ENCODE peak calls at places on chromosome 21, in seven cellular contexts. One of them, this sample, is unnamed.

GRCh38 chr21:29453511-29453910 is 154.8 kb downstream of the BACH1 start:
- DNase-seq in CD8-positive, alpha-beta memory T cell: no peak
- DNase-seq in AG04449: no peak
- DNase-seq in left ventricle myocardium inferior: no peak
- DNase-seq in spleen: no peak
- DNase-seq in pancreas: no peak
- DNase-seq in OCI-LY7: no peak
- DNase-seq in this sample: no peak

GRCh38 chr21:20999567-21000169 is 1.5 kb downstream of the NCAM2 start:
- DNase-seq in left ventricle myocardium inferior: no peak
- DNase-seq in AG04449: no peak
- DNase-seq in spleen: no peak
- DNase-seq in pancreas: no peak
- DNase-seq in CD8-positive, alpha-beta memory T cell: no peak
- DNase-seq in OCI-LY7: peak; percentile 15
- DNase-seq in this sample: no peak

GRCh38 chr21:40837456-40837855 is 9.5 kb downstream of the DSCAM start:
- DNase-seq in spleen: no peak
- DNase-seq in CD8-positive, alpha-beta memory T cell: no peak
- DNase-seq in left ventricle myocardium inferior: no peak
- DNase-seq in OCI-LY7: no peak
- DNase-seq in pancreas: no peak
- DNase-seq in AG04449: peak; percentile 42
- DNase-seq in this sample: no peak

GRCh38 chr21:21177353-21177986 is 179.3 kb downstream of the NCAM2 start:
- DNase-seq in CD8-positive, alpha-beta memory T cell: no peak
- DNase-seq in spleen: no peak
- DNase-seq in left ventricle myocardium inferior: no peak
- DNase-seq in OCI-LY7: no peak
- DNase-seq in pancreas: no peak
- DNase-seq in AG04449: no peak
- DNase-seq in this sample: no peak

GRCh38 chr21:19458295-19458694 is 1054.7 kb upstream of the TMPRSS15 start:
- DNase-seq in spleen: no peak
- DNase-seq in left ventricle myocardium inferior: no peak
- DNase-seq in pancreas: no peak
- DNase-seq in OCI-LY7: no peak
- DNase-seq in AG04449: no peak
- DNase-seq in CD8-positive, alpha-beta memory T cell: no peak
- DNase-seq in this sample: no peak

GRCh38 chr21:28066051-28066450 is 926.6 kb downstream of the LTN1 start:
- DNase-seq in OCI-LY7: peak; percentile 60
- DNase-seq in CD8-positive, alpha-beta memory T cell: no peak
- DNase-seq in spleen: no peak
- DNase-seq in pancreas: no peak
- DNase-seq in left ventricle myocardium inferior: no peak
- DNase-seq in AG04449: no peak
- DNase-seq in this sample: no peak

GRCh38 chr21:27448960-27449359 is 482.1 kb upstream of the ADAMTS5 start:
- DNase-seq in OCI-LY7: no peak
- DNase-seq in AG04449: no peak
- DNase-seq in CD8-positive, alpha-beta memory T cell: no peak
- DNase-seq in spleen: no peak
- DNase-seq in left ventricle myocardium inferior: no peak
- DNase-seq in pancreas: peak; percentile 2
- DNase-seq in this sample: no peak

GRCh38 chr21:29849735-29850176 is 90.0 kb downstream of the GRIK1 start:
- DNase-seq in left ventricle myocardium inferior: peak; percentile 17
- DNase-seq in AG04449: peak; percentile 4
- DNase-seq in spleen: no peak
- DNase-seq in OCI-LY7: peak; percentile 70
- DNase-seq in pancreas: peak; percentile 44
- DNase-seq in CD8-positive, alpha-beta memory T cell: no peak
- DNase-seq in this sample: peak; percentile 58

GRCh38 chr21:46562964-46563607 is 41.8 kb downstream of the S100B start:
- DNase-seq in pancreas: no peak
- DNase-seq in CD8-positive, alpha-beta memory T cell: no peak
- DNase-seq in left ventricle myocardium inferior: no peak
- DNase-seq in spleen: no peak
- DNase-seq in OCI-LY7: no peak
- DNase-seq in AG04449: no peak
- DNase-seq in this sample: no peak

GRCh38 chr21:28298251-28298672 is 694.4 kb downstream of the LTN1 start:
- DNase-seq in CD8-positive, alpha-beta memory T cell: no peak
- DNase-seq in OCI-LY7: no peak
- DNase-seq in AG04449: no peak
- DNase-seq in spleen: no peak
- DNase-seq in left ventricle myocardium inferior: no peak
- DNase-seq in pancreas: no peak
- DNase-seq in this sample: no peak

GRCh38 chr21:29104239-29104708 is 26.2 kb upstream of the MAP3K7CL start:
- DNase-seq in CD8-positive, alpha-beta memory T cell: no peak
- DNase-seq in spleen: no peak
- DNase-seq in AG04449: no peak
- DNase-seq in OCI-LY7: no peak
- DNase-seq in left ventricle myocardium inferior: no peak
- DNase-seq in pancreas: no peak
- DNase-seq in this sample: no peak

GRCh38 chr21:43936186-43936967 is 71.4 kb downstream of the AGPAT3 start:
- DNase-seq in AG04449: no peak
- DNase-seq in pancreas: no peak
- DNase-seq in OCI-LY7: no peak
- DNase-seq in CD8-positive, alpha-beta memory T cell: no peak
- DNase-seq in left ventricle myocardium inferior: no peak
- DNase-seq in spleen: no peak
- DNase-seq in this sample: peak; percentile 45

GRCh38 chr21:38459490-38459889 is 38.8 kb downstream of the ERG start:
- DNase-seq in AG04449: no peak
- DNase-seq in spleen: no peak
- DNase-seq in left ventricle myocardium inferior: no peak
- DNase-seq in CD8-positive, alpha-beta memory T cell: no peak
- DNase-seq in pancreas: no peak
- DNase-seq in OCI-LY7: no peak
- DNase-seq in this sample: no peak

GRCh38 chr21:15005391-15005790 is 59.4 kb downstream of the NRIP1 start:
- DNase-seq in CD8-positive, alpha-beta memory T cell: no peak
- DNase-seq in OCI-LY7: no peak
- DNase-seq in left ventricle myocardium inferior: no peak
- DNase-seq in pancreas: no peak
- DNase-seq in AG04449: no peak
- DNase-seq in spleen: peak; percentile 75
- DNase-seq in this sample: no peak

GRCh38 chr21:40254540-40255455 is 387.6 kb downstream of the PCP4 start:
- DNase-seq in OCI-LY7: no peak
- DNase-seq in CD8-positive, alpha-beta memory T cell: no peak
- DNase-seq in pancreas: no peak
- DNase-seq in AG04449: peak; percentile 24
- DNase-seq in left ventricle myocardium inferior: no peak
- DNase-seq in spleen: no peak
- DNase-seq in this sample: no peak

GRCh38 chr21:39556176-39556575 is 56.6 kb upstream of the B3GALT5 start:
- DNase-seq in left ventricle myocardium inferior: no peak
- DNase-seq in AG04449: no peak
- DNase-seq in pancreas: no peak
- DNase-seq in CD8-positive, alpha-beta memory T cell: no peak
- DNase-seq in OCI-LY7: no peak
- DNase-seq in spleen: no peak
- DNase-seq in this sample: no peak

GRCh38 chr21:29647353-29647781 is 292.4 kb downstream of the GRIK1 start:
- DNase-seq in pancreas: no peak
- DNase-seq in spleen: no peak
- DNase-seq in CD8-positive, alpha-beta memory T cell: no peak
- DNase-seq in AG04449: no peak
- DNase-seq in left ventricle myocardium inferior: no peak
- DNase-seq in OCI-LY7: no peak
- DNase-seq in this sample: no peak

GRCh38 chr21:37460196-37460595 is 93.6 kb downstream of the DYRK1A start:
- DNase-seq in spleen: no peak
- DNase-seq in OCI-LY7: no peak
- DNase-seq in CD8-positive, alpha-beta memory T cell: no peak
- DNase-seq in pancreas: no peak
- DNase-seq in left ventricle myocardium inferior: no peak
- DNase-seq in AG04449: no peak
- DNase-seq in this sample: no peak

GRCh38 chr21:28801906-28802305 is 190.8 kb downstream of the LTN1 start:
- DNase-seq in spleen: no peak
- DNase-seq in CD8-positive, alpha-beta memory T cell: no peak
- DNase-seq in OCI-LY7: no peak
- DNase-seq in left ventricle myocardium inferior: no peak
- DNase-seq in AG04449: no peak
- DNase-seq in pancreas: no peak
- DNase-seq in this sample: no peak

GRCh38 chr21:41375875-41376274 is 14.0 kb downstream of the MX2 start:
- DNase-seq in CD8-positive, alpha-beta memory T cell: no peak
- DNase-seq in spleen: no peak
- DNase-seq in OCI-LY7: no peak
- DNase-seq in left ventricle myocardium inferior: no peak
- DNase-seq in AG04449: no peak
- DNase-seq in pancreas: no peak
- DNase-seq in this sample: no peak

GRCh38 chr21:14740692-14741091 is 194.6 kb upstream of the SAMSN1 start:
- DNase-seq in CD8-positive, alpha-beta memory T cell: no peak
- DNase-seq in left ventricle myocardium inferior: no peak
- DNase-seq in AG04449: no peak
- DNase-seq in OCI-LY7: no peak
- DNase-seq in pancreas: no peak
- DNase-seq in spleen: no peak
- DNase-seq in this sample: no peak

GRCh38 chr21:27269646-27270045 is 302.8 kb upstream of the ADAMTS5 start:
- DNase-seq in OCI-LY7: no peak
- DNase-seq in AG04449: peak; percentile 67
- DNase-seq in left ventricle myocardium inferior: no peak
- DNase-seq in spleen: no peak
- DNase-seq in pancreas: no peak
- DNase-seq in CD8-positive, alpha-beta memory T cell: no peak
- DNase-seq in this sample: no peak

GRCh38 chr21:16418211-16418610 is 688.4 kb downstream of the USP25 start:
- DNase-seq in spleen: no peak
- DNase-seq in left ventricle myocardium inferior: no peak
- DNase-seq in CD8-positive, alpha-beta memory T cell: no peak
- DNase-seq in pancreas: no peak
- DNase-seq in OCI-LY7: no peak
- DNase-seq in AG04449: no peak
- DNase-seq in this sample: no peak

GRCh38 chr21:18417361-18417760 is 13.8 kb upstream of the TMPRSS15 start:
- DNase-seq in OCI-LY7: no peak
- DNase-seq in CD8-positive, alpha-beta memory T cell: no peak
- DNase-seq in AG04449: no peak
- DNase-seq in pancreas: no peak
- DNase-seq in left ventricle myocardium inferior: no peak
- DNase-seq in spleen: no peak
- DNase-seq in this sample: no peak

GRCh38 chr21:37207441-37208009 is 59.6 kb downstream of the VPS26C start:
- DNase-seq in CD8-positive, alpha-beta memory T cell: no peak
- DNase-seq in spleen: peak; percentile 73
- DNase-seq in left ventricle myocardium inferior: no peak
- DNase-seq in pancreas: peak; percentile 21
- DNase-seq in AG04449: no peak
- DNase-seq in OCI-LY7: no peak
- DNase-seq in this sample: no peak

GRCh38 chr21:31191553-31191952 is 152.5 kb downstream of the TIAM1 start:
- DNase-seq in left ventricle myocardium inferior: no peak
- DNase-seq in OCI-LY7: no peak
- DNase-seq in CD8-positive, alpha-beta memory T cell: no peak
- DNase-seq in AG04449: no peak
- DNase-seq in spleen: no peak
- DNase-seq in pancreas: no peak
- DNase-seq in this sample: no peak
- H3K4me3 ChIP-seq in left ventricle myocardium inferior: no peak overlapping the region
- H3K4me3 ChIP-seq in OCI-LY7: no peak overlapping the region
- H3K4me3 ChIP-seq in CD8-positive, alpha-beta memory T cell: no peak overlapping the region
- H3K4me3 ChIP-seq in AG04449: no peak overlapping the region
- H3K4me3 ChIP-seq in spleen: no peak overlapping the region
- H3K4me3 ChIP-seq in pancreas: no peak overlapping the region
- H3K4me3 ChIP-seq in this sample: no peak overlapping the region

GRCh38 chr21:45225741-45226327 is 61.9 kb downstream of the POFUT2 start:
- DNase-seq in left ventricle myocardium inferior: no peak
- DNase-seq in spleen: no peak
- DNase-seq in OCI-LY7: no peak
- DNase-seq in AG04449: no peak
- DNase-seq in CD8-positive, alpha-beta memory T cell: no peak
- DNase-seq in pancreas: no peak
- DNase-seq in this sample: no peak
- H3K4me3 ChIP-seq in left ventricle myocardium inferior: no peak overlapping the region
- H3K4me3 ChIP-seq in spleen: no peak overlapping the region
- H3K4me3 ChIP-seq in OCI-LY7: no peak overlapping the region
- H3K4me3 ChIP-seq in AG04449: no peak overlapping the region
- H3K4me3 ChIP-seq in CD8-positive, alpha-beta memory T cell: no peak overlapping the region
- H3K4me3 ChIP-seq in pancreas: no peak overlapping the region
- H3K4me3 ChIP-seq in this sample: no peak overlapping the region

GRCh38 chr21:42657676-42658319 is 4.4 kb downstream of the PDE9A start:
- DNase-seq in spleen: peak; percentile 67
- DNase-seq in left ventricle myocardium inferior: no peak
- DNase-seq in OCI-LY7: peak; percentile 34
- DNase-seq in pancreas: no peak
- DNase-seq in AG04449: no peak
- DNase-seq in CD8-positive, alpha-beta memory T cell: no peak
- DNase-seq in this sample: no peak

GRCh38 chr21:42654179-42654912 is 925 bp downstream of the PDE9A start:
- DNase-seq in AG04449: no peak
- DNase-seq in left ventricle myocardium inferior: no peak
- DNase-seq in spleen: peak; percentile 77
- DNase-seq in CD8-positive, alpha-beta memory T cell: no peak
- DNase-seq in pancreas: no peak
- DNase-seq in OCI-LY7: peak; percentile 89
- DNase-seq in this sample: no peak

GRCh38 chr21:42656872-42657271 is 3.5 kb downstream of the PDE9A start:
- DNase-seq in OCI-LY7: no peak
- DNase-seq in pancreas: no peak
- DNase-seq in spleen: peak; percentile 59
- DNase-seq in AG04449: no peak
- DNase-seq in left ventricle myocardium inferior: no peak
- DNase-seq in CD8-positive, alpha-beta memory T cell: no peak
- DNase-seq in this sample: no peak

GRCh38 chr21:42654913-42655796 is 1.7 kb downstream of the PDE9A start:
- DNase-seq in CD8-positive, alpha-beta memory T cell: no peak
- DNase-seq in AG04449: no peak
- DNase-seq in spleen: no peak
- DNase-seq in pancreas: no peak
- DNase-seq in OCI-LY7: peak; percentile 30
- DNase-seq in left ventricle myocardium inferior: no peak
- DNase-seq in this sample: no peak

GRCh38 chr21:42655797-42656770 is 2.7 kb downstream of the PDE9A start:
- DNase-seq in AG04449: no peak
- DNase-seq in left ventricle myocardium inferior: no peak
- DNase-seq in spleen: peak; percentile 64
- DNase-seq in pancreas: no peak
- DNase-seq in CD8-positive, alpha-beta memory T cell: no peak
- DNase-seq in OCI-LY7: peak; percentile 61
- DNase-seq in this sample: no peak
- H3K4me3 ChIP-seq in AG04449: no peak overlapping the region
- H3K4me3 ChIP-seq in left ventricle myocardium inferior: peak overlapping the region; percentile 23
- H3K4me3 ChIP-seq in spleen: peak overlapping the region; percentile 72
- H3K4me3 ChIP-seq in pancreas: no peak overlapping the region
- H3K4me3 ChIP-seq in CD8-positive, alpha-beta memory T cell: no peak overlapping the region
- H3K4me3 ChIP-seq in OCI-LY7: peak overlapping the region; percentile 71
- H3K4me3 ChIP-seq in this sample: peak overlapping the region; percentile 25

DNA sequence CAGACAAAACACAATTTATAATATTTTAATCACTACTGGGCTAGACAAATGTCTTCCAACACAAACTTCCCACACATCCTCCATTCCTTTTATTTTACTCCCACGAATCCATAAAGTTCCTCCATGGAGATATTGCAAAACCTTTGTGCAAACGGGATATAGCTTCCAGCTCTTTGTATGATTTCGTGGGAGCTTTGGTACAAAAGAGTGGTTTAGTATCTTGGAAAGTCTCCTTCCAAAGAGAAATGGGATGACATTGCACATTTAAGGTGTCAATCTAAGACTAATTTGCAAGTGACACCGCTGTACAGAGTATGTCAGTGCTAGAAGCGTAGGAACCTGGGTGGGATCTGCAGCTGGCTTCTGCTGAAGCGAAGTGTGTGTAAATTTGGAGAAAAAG is 455.2 kb upstream of the RUNX1 start:
- DNase-seq in AG04449: no peak
- DNase-seq in left ventricle myocardium inferior: no peak
- DNase-seq in pancreas: no peak
- DNase-seq in spleen: no peak
- DNase-seq in OCI-LY7: no peak
- DNase-seq in CD8-positive, alpha-beta memory T cell: no peak
- DNase-seq in this sample: no peak
- H3K4me3 ChIP-seq in AG04449: no peak overlapping the region
- H3K4me3 ChIP-seq in left ventricle myocardium inferior: no peak overlapping the region
- H3K4me3 ChIP-seq in pancreas: no peak overlapping the region
- H3K4me3 ChIP-seq in spleen: no peak overlapping the region
- H3K4me3 ChIP-seq in OCI-LY7: no peak overlapping the region
- H3K4me3 ChIP-seq in CD8-positive, alpha-beta memory T cell: no peak overlapping the region
- H3K4me3 ChIP-seq in this sample: no peak overlapping the region

This sample was measured in dorsolateral prefrontal cortex.